ENCODE peak calls at places on chromosomes 2 and 18, in seven cellular contexts. One of them, this sample, is unnamed.

GRCh38 chr2:114550895-114551793 is 108.7 kb downstream of the DPP10 start:
- DNase-seq in transverse colon: peak; percentile 76
- DNase-seq in RPMI7951: peak; percentile 42
- DNase-seq in fibroblast of pulmonary artery: peak; percentile 61
- DNase-seq in NCI-H2081: peak; percentile 72
- DNase-seq in neuronal stem cell: peak; percentile 52
- DNase-seq in uterus: peak; percentile 18
- DNase-seq in this sample: peak; percentile 3

GRCh38 chr2:156320491-156320896 is 12.0 kb downstream of the NR4A2 start:
- DNase-seq in transverse colon: peak; percentile 25
- DNase-seq in RPMI7951: no peak
- DNase-seq in uterus: no peak
- DNase-seq in NCI-H2081: no peak
- DNase-seq in neuronal stem cell: peak; percentile 46
- DNase-seq in fibroblast of pulmonary artery: peak; percentile 39
- DNase-seq in this sample: peak; percentile 27

GRCh38 chr2:20702563-20702962 is 35.6 kb downstream of the GDF7 start:
- DNase-seq in NCI-H2081: no peak
- DNase-seq in RPMI7951: no peak
- DNase-seq in uterus: no peak
- DNase-seq in transverse colon: no peak
- DNase-seq in fibroblast of pulmonary artery: peak; percentile 25
- DNase-seq in neuronal stem cell: no peak
- DNase-seq in this sample: peak; percentile 57

GRCh38 chr18:11488175-11488574 is 121.2 kb upstream of the SLC35G4 start:
- DNase-seq in uterus: no peak
- DNase-seq in fibroblast of pulmonary artery: peak; percentile 40
- DNase-seq in NCI-H2081: no peak
- DNase-seq in transverse colon: no peak
- DNase-seq in RPMI7951: no peak
- DNase-seq in neuronal stem cell: no peak
- DNase-seq in this sample: peak; percentile 69

GRCh38 chr2:198657520-198658121 is 800.1 kb downstream of the SATB2 start:
- DNase-seq in neuronal stem cell: peak; percentile 8
- DNase-seq in fibroblast of pulmonary artery: peak; percentile 7
- DNase-seq in NCI-H2081: peak; percentile 78
- DNase-seq in RPMI7951: peak; percentile 34
- DNase-seq in uterus: no peak
- DNase-seq in transverse colon: peak; percentile 36
- DNase-seq in this sample: no peak

GRCh38 chr18:44309185-44309584 is 371.5 kb upstream of the SETBP1 start:
- DNase-seq in RPMI7951: no peak
- DNase-seq in fibroblast of pulmonary artery: peak; percentile 60
- DNase-seq in neuronal stem cell: no peak
- DNase-seq in uterus: no peak
- DNase-seq in transverse colon: no peak
- DNase-seq in NCI-H2081: no peak
- DNase-seq in this sample: peak; percentile 65

GRCh38 chr18:9095297-9096012 is 7.0 kb upstream of the NDUFV2 start:
- DNase-seq in transverse colon: peak; percentile 30
- DNase-seq in neuronal stem cell: no peak
- DNase-seq in RPMI7951: peak; percentile 31
- DNase-seq in NCI-H2081: no peak
- DNase-seq in fibroblast of pulmonary artery: peak; percentile 74
- DNase-seq in uterus: no peak
- DNase-seq in this sample: peak; percentile 37

GRCh38 chr2:128263902-128264331 is 54.8 kb downstream of the HS6ST1 start:
- DNase-seq in NCI-H2081: no peak
- DNase-seq in RPMI7951: no peak
- DNase-seq in fibroblast of pulmonary artery: no peak
- DNase-seq in neuronal stem cell: no peak
- DNase-seq in uterus: no peak
- DNase-seq in transverse colon: peak; percentile 62
- DNase-seq in this sample: no peak

GRCh38 chr2:36963106-36963505 is 3.2 kb downstream of the STRN start:
- DNase-seq in RPMI7951: no peak
- DNase-seq in neuronal stem cell: no peak
- DNase-seq in fibroblast of pulmonary artery: no peak
- DNase-seq in uterus: no peak
- DNase-seq in NCI-H2081: no peak
- DNase-seq in transverse colon: no peak
- DNase-seq in this sample: no peak

GRCh38 chr2:56183643-56184499 is at the start of gene CCDC85A:
- DNase-seq in NCI-H2081: peak; percentile 89
- DNase-seq in fibroblast of pulmonary artery: peak; percentile 84
- DNase-seq in transverse colon: peak; percentile 83
- DNase-seq in neuronal stem cell: peak; percentile 89
- DNase-seq in RPMI7951: peak; percentile 52
- DNase-seq in uterus: peak; percentile 85
- DNase-seq in this sample: peak; percentile 68

GRCh38 chr2:218345491-218346176 is 11.0 kb upstream of the CATIP start:
- DNase-seq in transverse colon: no peak
- DNase-seq in fibroblast of pulmonary artery: no peak
- DNase-seq in neuronal stem cell: no peak
- DNase-seq in RPMI7951: no peak
- DNase-seq in NCI-H2081: no peak
- DNase-seq in uterus: no peak
- DNase-seq in this sample: no peak